ENCODE peak calls at places on chromosomes 1 and 21, in five cellular contexts. A, V, K, B and Q are unnamed samples.

GRCh38 chr1:200733907-200734306 is 4.8 kb upstream of the CAMSAP2 start:
- DNase-seq in K (no peak), B (no peak), V (no peak), A (no peak), Q (no peak)

GRCh38 chr1:94597701-94598100 is 56.1 kb upstream of the F3 start:
- DNase-seq in K (no peak), B (no peak), A (peak; percentile 52), V (no peak), Q (no peak)

GRCh38 chr1:8142955-8143629 is 117.0 kb upstream of the ERRFI1 start:
- DNase-seq in B (no peak), A (no peak), K (no peak), V (no peak), Q (no peak)

GRCh38 chr1:114388432-114389003 is 122.5 kb downstream of the TRIM33 start:
- DNase-seq in K (no peak), B (no peak), A (no peak), V (no peak), Q (no peak)

GRCh38 chr1:50108497-50109073 is at the start of gene ELAVL4:
- DNase-seq in B (no peak), V (no peak), A (no peak), K (no peak), Q (no peak)

GRCh38 chr21:18449586-18449985 is 46.0 kb upstream of the TMPRSS15 start:
- DNase-seq in V (no peak), B (no peak), A (no peak), K (no peak), Q (no peak)

GRCh38 chr1:7393141-7393540 is 378.0 kb upstream of the VAMP3 start:
- DNase-seq in B (no peak), A (no peak), K (no peak), V (no peak), Q (no peak)

GRCh38 chr1:52403566-52404115 is 582 bp downstream of the ORC1 start:
- DNase-seq in A (peak; percentile 76), K (peak; percentile 67), B (no peak), V (no peak), Q (no peak)

GRCh38 chr1:66607458-66607857 is 73.5 kb downstream of the SGIP1 start:
- DNase-seq in B (no peak), K (no peak), V (no peak), A (no peak), Q (no peak)

GRCh38 chr1:152015766-152016165 is 21.0 kb downstream of the S100A11 start:
- DNase-seq in A (peak; percentile 10), V (no peak), K (no peak), B (no peak), Q (no peak)

GRCh38 chr1:160438320-160438918 is 38.1 kb downstream of the VANGL2 start:
- DNase-seq in B (no peak), A (no peak), K (no peak), V (no peak), Q (no peak)

GRCh38 chr1:32886012-32886827 is at the start of gene HPCA:
- DNase-seq in A (peak; percentile 72), K (no peak), V (no peak), B (peak; percentile 68), Q (peak; percentile 82)

GRCh38 chr1:199303035-199303434 is 664.2 kb downstream of the PTPRC start:
- DNase-seq in V (no peak), A (no peak), K (no peak), B (no peak), Q (no peak)

GRCh38 chr1:68216088-68216487 is 16.2 kb downstream of the WLS start:
- DNase-seq in B (no peak), A (no peak), K (no peak), V (no peak), Q (no peak)
- H3K4me1 ChIP-seq in B (peaks cover 24% of the 10 kb centered on the region), A (peaks cover 19% of the 10 kb centered on the region), K (no peaks in the 10 kb centered on the region), V (peaks cover 19% of the 10 kb centered on the region), Q (peaks cover 8% of the 10 kb centered on the region)

DNA sequence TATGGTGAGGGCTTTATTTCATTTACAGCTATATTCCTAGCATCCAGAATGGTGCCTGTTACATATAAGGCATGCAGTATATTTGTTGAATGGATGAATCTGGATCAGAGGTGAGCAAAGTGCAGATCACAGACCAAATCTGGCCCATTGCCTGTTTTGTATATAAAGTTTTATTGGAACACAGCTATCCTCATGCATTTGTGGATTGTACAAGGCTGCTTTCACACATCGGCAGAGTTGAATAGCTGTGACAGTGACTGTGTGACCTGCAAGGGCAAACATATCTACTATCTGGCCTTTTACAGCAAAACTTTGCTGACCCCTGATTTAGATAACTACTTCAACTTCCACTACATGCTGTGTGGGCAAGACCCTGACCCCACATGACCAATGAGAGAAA is 54.0 kb upstream of the MRPS6 start:
- DNase-seq in A (no peak), B (no peak), V (no peak), K (no peak), Q (no peak)
- H3K27ac ChIP-seq in A (no peak overlapping the region), B (no peak overlapping the region), V (no peak overlapping the region), K (no peak overlapping the region), Q (no peak overlapping the region)

GRCh38 chr1:178540204-178540603 is 27.3 kb downstream of the TEX35 start:
- DNase-seq in V (no peak), A (no peak), B (no peak), K (no peak), Q (no peak)

GRCh38 chr1:178542554-178543290 is 29.8 kb downstream of the TEX35 start:
- DNase-seq in V (peak; percentile 97), A (peak; percentile 95), B (peak; percentile 90), K (peak; percentile 79), Q (peak; percentile 95)

GRCh38 chr1:178540646-178541045 is 27.7 kb downstream of the TEX35 start:
- DNase-seq in A (peak; percentile 63), B (no peak), V (no peak), K (no peak), Q (no peak)

GRCh38 chr1:178541829-178542553 is 29.1 kb downstream of the TEX35 start:
- DNase-seq in A (peak; percentile 34), V (peak; percentile 88), K (no peak), B (peak; percentile 72), Q (peak; percentile 57)

GRCh38 chr1:178541396-178541795 is 28.5 kb downstream of the TEX35 start:
- DNase-seq in V (no peak), B (no peak), K (no peak), A (no peak), Q (no peak)
- H3K4me3 ChIP-seq in V (no peak overlapping the region), B (peak overlapping the region; percentile 86), K (peak overlapping the region; percentile 91), A (peak overlapping the region; percentile 87), Q (no peak overlapping the region)

DNA sequence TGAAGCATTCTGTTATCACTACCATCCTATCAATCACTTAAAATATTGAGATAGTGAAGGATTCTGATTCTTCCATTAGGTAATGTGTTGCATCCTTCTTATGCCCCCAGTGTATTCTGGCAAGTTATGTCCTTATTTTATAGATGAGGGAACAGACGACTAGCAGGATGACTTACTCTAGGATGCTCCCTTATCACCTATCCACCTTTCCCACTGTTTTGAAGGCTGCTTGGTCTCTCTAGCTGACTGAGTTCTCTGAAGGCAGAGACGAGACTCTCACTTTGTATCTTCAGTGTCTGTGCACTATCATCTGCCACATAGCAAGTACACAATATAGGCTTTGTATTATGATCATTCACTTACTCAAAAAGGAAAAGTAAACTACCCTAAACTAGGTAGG is 4.0 kb downstream of the GLUL start:
- DNase-seq in B (no peak), A (no peak), V (no peak), K (no peak), Q (no peak)
- H3K4me1 ChIP-seq in B (peaks cover 43% of the 10 kb centered on the region), A (no peaks in the 10 kb centered on the region), V (peaks cover 47% of the 10 kb centered on the region), K (peaks cover 23% of the 10 kb centered on the region), Q (peaks cover 2% of the 10 kb centered on the region)

DNA sequence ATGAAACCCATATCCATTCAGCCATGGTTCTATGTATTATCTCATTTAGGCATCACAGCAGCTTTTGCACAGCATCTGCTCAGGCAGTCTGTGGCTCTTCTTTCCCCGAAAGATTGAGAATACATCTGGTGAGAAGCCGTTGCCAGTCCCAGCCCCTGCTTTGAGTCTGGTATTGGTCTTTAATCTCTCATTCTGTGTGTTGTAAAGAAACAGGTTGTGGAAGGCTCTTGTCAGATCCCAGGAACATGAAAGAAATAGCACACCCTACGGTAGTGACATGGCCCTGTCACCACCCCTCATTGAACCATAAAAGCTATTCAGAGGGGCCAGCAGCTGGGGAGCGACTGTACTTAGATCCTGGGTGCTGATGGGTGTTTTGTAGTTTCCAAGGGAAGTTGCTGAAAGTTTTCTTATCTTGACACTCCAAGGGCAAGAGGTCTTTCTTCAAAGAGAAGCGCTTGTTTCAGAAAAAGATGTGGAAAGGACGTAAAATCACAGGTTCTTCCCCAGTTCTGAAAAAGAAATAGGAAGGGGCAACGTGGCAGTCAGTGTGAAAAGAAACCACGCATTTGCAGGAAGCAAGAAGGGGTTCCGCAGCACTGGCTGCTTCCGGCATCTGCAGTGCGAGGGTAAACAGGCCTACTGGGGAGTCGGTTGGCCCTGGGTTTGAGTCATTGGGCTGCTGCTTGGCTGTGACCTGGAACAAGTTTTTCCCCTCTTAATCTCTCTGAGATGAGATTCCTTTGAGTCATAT is 145.0 kb downstream of the DHRS3 start:
- DNase-seq in A (no peak), K (peak; percentile 35), V (peak; percentile 60), B (no peak), Q (no peak)
- H3K27ac ChIP-seq in A (peak overlapping the region; percentile 56), K (peak overlapping the region; percentile 51), V (peak overlapping the region; percentile 55), B (peak overlapping the region; percentile 51), Q (peak overlapping the region; percentile 65)

GRCh38 chr1:29983366-29983765 is 740.0 kb downstream of the MATN1 start:
- DNase-seq in A (no peak), V (no peak), B (no peak), K (no peak), Q (no peak)

GRCh38 chr1:29981586-29982239 is 741.7 kb downstream of the MATN1 start:
- DNase-seq in V (no peak), B (no peak), A (no peak), K (no peak), Q (no peak)

GRCh38 chr1:29985376-29985945 is 737.9 kb downstream of the MATN1 start:
- DNase-seq in V (no peak), B (no peak), A (no peak), K (no peak), Q (no peak)

GRCh38 chr1:29984544-29985375 is 738.6 kb downstream of the MATN1 start:
- DNase-seq in K (no peak), A (no peak), V (no peak), B (no peak), Q (no peak)

GRCh38 chr1:29984107-29984506 is 739.3 kb downstream of the MATN1 start:
- DNase-seq in A (no peak), V (no peak), B (no peak), K (no peak), Q (no peak)
- H3K4me3 ChIP-seq in A (no peak overlapping the region), V (no peak overlapping the region), B (no peak overlapping the region), K (no peak overlapping the region), Q (no peak overlapping the region)

DNA sequence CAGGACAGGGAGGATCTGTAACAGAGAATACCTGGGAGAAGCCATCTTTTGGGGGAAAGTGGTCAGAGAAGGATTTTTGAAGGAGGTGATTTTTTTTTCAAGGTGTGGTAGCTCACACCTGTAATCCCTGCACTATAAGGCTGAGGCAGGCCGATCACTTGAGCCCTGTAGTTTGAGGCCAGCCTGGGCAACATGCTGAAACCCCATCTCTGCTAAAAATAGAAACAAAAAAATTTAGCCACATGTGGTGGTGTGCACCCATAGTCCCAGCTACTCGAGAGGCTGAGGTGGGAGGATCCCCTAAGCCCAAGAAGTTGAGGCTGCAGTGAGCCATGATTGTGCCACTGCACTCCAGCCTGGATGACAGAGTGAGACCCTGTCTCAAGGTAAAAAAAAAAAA is 67.4 kb upstream of the ARTN start:
- DNase-seq in A (no peak), B (no peak), K (no peak), V (no peak), Q (no peak)
- H3K4me1 ChIP-seq in A (peaks cover 38% of the 10 kb centered on the region), B (peaks cover 21% of the 10 kb centered on the region), K (no peaks in the 10 kb centered on the region), V (peaks cover 39% of the 10 kb centered on the region), Q (peaks cover 22% of the 10 kb centered on the region)